ENCODE peak calls at places on chromosomes 12 and 14, in five cellular contexts. One of them, this sample, is unnamed.
A peak's percentile ranks its signal among the peaks of the same experiment; 100 is the strongest.

GRCh38 chr12:95918194-95918993 is 24.0 kb downstream of the CCDC38 start:
- DNase-seq in effector memory CD4-positive, alpha-beta T cell: no peak
- DNase-seq in GM12878: no peak
- DNase-seq in aorta: no peak
- DNase-seq in CD8-positive, alpha-beta T cell: peak; percentile 40
- DNase-seq in this sample: no peak

GRCh38 chr14:87888136-87888999 is 104.6 kb downstream of the GALC start:
- DNase-seq in effector memory CD4-positive, alpha-beta T cell: no peak
- DNase-seq in GM12878: no peak
- DNase-seq in aorta: no peak
- DNase-seq in CD8-positive, alpha-beta T cell: no peak
- DNase-seq in this sample: no peak

GRCh38 chr12:59393506-59393905 is 202.3 kb upstream of the SLC16A7 start:
- DNase-seq in effector memory CD4-positive, alpha-beta T cell: no peak
- DNase-seq in GM12878: no peak
- DNase-seq in aorta: no peak
- DNase-seq in CD8-positive, alpha-beta T cell: no peak
- DNase-seq in this sample: no peak

GRCh38 chr12:105385141-105385540 is 54.6 kb downstream of the C12orf75 start:
- DNase-seq in effector memory CD4-positive, alpha-beta T cell: no peak
- DNase-seq in GM12878: no peak
- DNase-seq in aorta: no peak
- DNase-seq in CD8-positive, alpha-beta T cell: no peak
- DNase-seq in this sample: no peak

GRCh38 chr12:106582661-106583577 is at the start of gene RFX4:
- DNase-seq in effector memory CD4-positive, alpha-beta T cell: no peak
- DNase-seq in GM12878: no peak
- DNase-seq in aorta: no peak
- DNase-seq in CD8-positive, alpha-beta T cell: no peak
- DNase-seq in this sample: peak; percentile 24

GRCh38 chr14:31083781-31084180 is 57.6 kb upstream of the STRN3 start:
- DNase-seq in effector memory CD4-positive, alpha-beta T cell: no peak
- DNase-seq in GM12878: no peak
- DNase-seq in aorta: no peak
- DNase-seq in CD8-positive, alpha-beta T cell: no peak
- DNase-seq in this sample: no peak

GRCh38 chr14:101579372-101580080 is 18.2 kb downstream of the DIO3 start:
- DNase-seq in effector memory CD4-positive, alpha-beta T cell: no peak
- DNase-seq in GM12878: no peak
- DNase-seq in aorta: no peak
- DNase-seq in CD8-positive, alpha-beta T cell: no peak
- DNase-seq in this sample: no peak

GRCh38 chr14:99350751-99351150 is 78.8 kb upstream of the BCL11B start:
- DNase-seq in effector memory CD4-positive, alpha-beta T cell: no peak
- DNase-seq in GM12878: no peak
- DNase-seq in aorta: peak; percentile 41
- DNase-seq in CD8-positive, alpha-beta T cell: no peak
- DNase-seq in this sample: no peak

GRCh38 chr12:77537648-77538047 is 293.0 kb upstream of the NAV3 start:
- DNase-seq in effector memory CD4-positive, alpha-beta T cell: no peak
- DNase-seq in GM12878: no peak
- DNase-seq in aorta: no peak
- DNase-seq in CD8-positive, alpha-beta T cell: no peak
- DNase-seq in this sample: no peak

GRCh38 chr12:2267624-2268477 is 215.1 kb downstream of the CACNA1C start:
- DNase-seq in effector memory CD4-positive, alpha-beta T cell: no peak
- DNase-seq in GM12878: no peak
- DNase-seq in aorta: peak; percentile 91
- DNase-seq in CD8-positive, alpha-beta T cell: no peak
- DNase-seq in this sample: no peak

GRCh38 chr12:111453071-111453989 is 47.6 kb downstream of the SH2B3 start:
- DNase-seq in effector memory CD4-positive, alpha-beta T cell: no peak
- DNase-seq in GM12878: no peak
- DNase-seq in aorta: no peak
- DNase-seq in CD8-positive, alpha-beta T cell: no peak
- DNase-seq in this sample: peak; percentile 26

GRCh38 chr14:92049781-92050180 is 9.9 kb upstream of the TRIP11 start:
- DNase-seq in effector memory CD4-positive, alpha-beta T cell: no peak
- DNase-seq in GM12878: no peak
- DNase-seq in aorta: no peak
- DNase-seq in CD8-positive, alpha-beta T cell: no peak
- DNase-seq in this sample: no peak

GRCh38 chr14:57060276-57060956 is 208.3 kb downstream of the EXOC5 start:
- DNase-seq in effector memory CD4-positive, alpha-beta T cell: no peak
- DNase-seq in GM12878: peak; percentile 52
- DNase-seq in aorta: no peak
- DNase-seq in CD8-positive, alpha-beta T cell: no peak
- DNase-seq in this sample: no peak

GRCh38 chr12:67543371-67543770 is 105.2 kb upstream of the DYRK2 start:
- DNase-seq in effector memory CD4-positive, alpha-beta T cell: no peak
- DNase-seq in GM12878: no peak
- DNase-seq in aorta: no peak
- DNase-seq in CD8-positive, alpha-beta T cell: no peak
- DNase-seq in this sample: no peak

GRCh38 chr14:24632761-24633160 is 1.2 kb downstream of the GZMB start:
- DNase-seq in effector memory CD4-positive, alpha-beta T cell: no peak
- DNase-seq in GM12878: no peak
- DNase-seq in aorta: no peak
- DNase-seq in CD8-positive, alpha-beta T cell: no peak
- DNase-seq in this sample: no peak

GRCh38 chr12:48903982-48904411 is 21.3 kb downstream of the FKBP11 start:
- DNase-seq in effector memory CD4-positive, alpha-beta T cell: peak; percentile 60
- DNase-seq in GM12878: peak; percentile 20
- DNase-seq in aorta: peak; percentile 94
- DNase-seq in CD8-positive, alpha-beta T cell: peak; percentile 87
- DNase-seq in this sample: peak; percentile 4

GRCh38 chr14:76954791-76955190 is 73.7 kb downstream of the IRF2BPL start:
- DNase-seq in effector memory CD4-positive, alpha-beta T cell: no peak
- DNase-seq in GM12878: no peak
- DNase-seq in aorta: no peak
- DNase-seq in CD8-positive, alpha-beta T cell: no peak
- DNase-seq in this sample: no peak

GRCh38 chr14:76956253-76957090 is 72.0 kb downstream of the IRF2BPL start:
- DNase-seq in effector memory CD4-positive, alpha-beta T cell: peak; percentile 93
- DNase-seq in GM12878: no peak
- DNase-seq in aorta: peak; percentile 96
- DNase-seq in CD8-positive, alpha-beta T cell: peak; percentile 85
- DNase-seq in this sample: peak; percentile 91

GRCh38 chr14:76955575-76956252 is 72.8 kb downstream of the IRF2BPL start:
- DNase-seq in effector memory CD4-positive, alpha-beta T cell: peak; percentile 59
- DNase-seq in GM12878: peak; percentile 66
- DNase-seq in aorta: no peak
- DNase-seq in CD8-positive, alpha-beta T cell: peak; percentile 54
- DNase-seq in this sample: no peak

GRCh38 chr14:76953196-76953945 is 75.1 kb downstream of the IRF2BPL start:
- DNase-seq in effector memory CD4-positive, alpha-beta T cell: peak; percentile 8
- DNase-seq in GM12878: no peak
- DNase-seq in aorta: peak; percentile 85
- DNase-seq in CD8-positive, alpha-beta T cell: peak; percentile 55
- DNase-seq in this sample: peak; percentile 14

GRCh38 chr14:76954371-76954770 is 74.1 kb downstream of the IRF2BPL start:
- DNase-seq in effector memory CD4-positive, alpha-beta T cell: no peak
- DNase-seq in GM12878: no peak
- DNase-seq in aorta: no peak
- DNase-seq in CD8-positive, alpha-beta T cell: no peak
- DNase-seq in this sample: no peak
- H3K27ac ChIP-seq in effector memory CD4-positive, alpha-beta T cell: peak overlapping the region; percentile 97
- H3K27ac ChIP-seq in GM12878: peak overlapping the region; percentile 56
- H3K27ac ChIP-seq in aorta: no peak overlapping the region
- H3K27ac ChIP-seq in CD8-positive, alpha-beta T cell: no peak overlapping the region
- H3K27ac ChIP-seq in this sample: no peak overlapping the region

GRCh38 chr12:53676715-53677611 is 1.1 kb upstream of the ATP5MC2 start:
- DNase-seq in effector memory CD4-positive, alpha-beta T cell: no peak
- DNase-seq in GM12878: no peak
- DNase-seq in aorta: peak; percentile 84
- DNase-seq in CD8-positive, alpha-beta T cell: peak; percentile 18
- DNase-seq in this sample: peak; percentile 62

GRCh38 chr12:53674977-53675700 is 744 bp downstream of the ATP5MC2 start:
- DNase-seq in effector memory CD4-positive, alpha-beta T cell: no peak
- DNase-seq in GM12878: no peak
- DNase-seq in aorta: no peak
- DNase-seq in CD8-positive, alpha-beta T cell: no peak
- DNase-seq in this sample: no peak

GRCh38 chr12:53675701-53676607 is at the start of gene ATP5MC2:
- DNase-seq in effector memory CD4-positive, alpha-beta T cell: peak; percentile 95
- DNase-seq in GM12878: peak; percentile 100
- DNase-seq in aorta: peak; percentile 99
- DNase-seq in CD8-positive, alpha-beta T cell: peak; percentile 97
- DNase-seq in this sample: peak; percentile 97

GRCh38 chr12:53683494-53683893 is 7.6 kb upstream of the ATP5MC2 start:
- DNase-seq in effector memory CD4-positive, alpha-beta T cell: no peak
- DNase-seq in GM12878: no peak
- DNase-seq in aorta: no peak
- DNase-seq in CD8-positive, alpha-beta T cell: no peak
- DNase-seq in this sample: no peak

GRCh38 chr12:53677612-53678133 is 1.8 kb upstream of the ATP5MC2 start:
- DNase-seq in effector memory CD4-positive, alpha-beta T cell: no peak
- DNase-seq in GM12878: no peak
- DNase-seq in aorta: no peak
- DNase-seq in CD8-positive, alpha-beta T cell: no peak
- DNase-seq in this sample: peak; percentile 55
- H3K27ac ChIP-seq in effector memory CD4-positive, alpha-beta T cell: no peak overlapping the region
- H3K27ac ChIP-seq in GM12878: no peak overlapping the region
- H3K27ac ChIP-seq in aorta: peak overlapping the region; percentile 99
- H3K27ac ChIP-seq in CD8-positive, alpha-beta T cell: no peak overlapping the region
- H3K27ac ChIP-seq in this sample: peak overlapping the region; percentile 99

DNA sequence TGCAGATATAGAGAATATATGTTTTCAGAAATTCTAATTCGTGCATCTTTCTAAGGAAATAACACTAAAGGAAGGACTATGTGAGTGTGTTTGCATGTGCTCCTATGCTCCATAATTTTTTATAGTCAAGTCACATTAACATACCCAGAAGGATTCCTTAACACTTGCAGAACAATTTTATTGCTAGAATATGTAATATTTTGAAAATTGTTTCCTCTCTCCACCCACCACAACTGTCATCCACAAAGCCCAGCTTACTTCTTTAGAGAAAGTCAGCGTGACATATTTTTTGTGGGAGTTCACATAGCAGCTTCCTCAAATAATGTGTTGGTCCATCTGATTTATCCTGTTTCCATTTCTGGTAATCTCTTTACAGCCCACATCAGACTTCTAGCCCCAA is 604.6 kb upstream of the MGAT4C start:
- DNase-seq in effector memory CD4-positive, alpha-beta T cell: no peak
- DNase-seq in GM12878: no peak
- DNase-seq in aorta: no peak
- DNase-seq in CD8-positive, alpha-beta T cell: no peak
- DNase-seq in this sample: no peak
- H3K27ac ChIP-seq in effector memory CD4-positive, alpha-beta T cell: no peak overlapping the region
- H3K27ac ChIP-seq in GM12878: no peak overlapping the region
- H3K27ac ChIP-seq in aorta: no peak overlapping the region
- H3K27ac ChIP-seq in CD8-positive, alpha-beta T cell: no peak overlapping the region
- H3K27ac ChIP-seq in this sample: no peak overlapping the region

GRCh38 chr12:25828188-25828587 is 130.3 kb upstream of the RASSF8 start:
- DNase-seq in effector memory CD4-positive, alpha-beta T cell: no peak
- DNase-seq in GM12878: no peak
- DNase-seq in aorta: no peak
- DNase-seq in CD8-positive, alpha-beta T cell: no peak
- DNase-seq in this sample: no peak

GRCh38 chr12:25830456-25830855 is 128.0 kb upstream of the RASSF8 start:
- DNase-seq in effector memory CD4-positive, alpha-beta T cell: no peak
- DNase-seq in GM12878: no peak
- DNase-seq in aorta: no peak
- DNase-seq in CD8-positive, alpha-beta T cell: no peak
- DNase-seq in this sample: no peak

GRCh38 chr12:25827747-25828146 is 130.7 kb upstream of the RASSF8 start:
- DNase-seq in effector memory CD4-positive, alpha-beta T cell: no peak
- DNase-seq in GM12878: no peak
- DNase-seq in aorta: no peak
- DNase-seq in CD8-positive, alpha-beta T cell: no peak
- DNase-seq in this sample: no peak

GRCh38 chr12:25827141-25827540 is 131.3 kb upstream of the RASSF8 start:
- DNase-seq in effector memory CD4-positive, alpha-beta T cell: no peak
- DNase-seq in GM12878: no peak
- DNase-seq in aorta: no peak
- DNase-seq in CD8-positive, alpha-beta T cell: no peak
- DNase-seq in this sample: no peak

DNA sequence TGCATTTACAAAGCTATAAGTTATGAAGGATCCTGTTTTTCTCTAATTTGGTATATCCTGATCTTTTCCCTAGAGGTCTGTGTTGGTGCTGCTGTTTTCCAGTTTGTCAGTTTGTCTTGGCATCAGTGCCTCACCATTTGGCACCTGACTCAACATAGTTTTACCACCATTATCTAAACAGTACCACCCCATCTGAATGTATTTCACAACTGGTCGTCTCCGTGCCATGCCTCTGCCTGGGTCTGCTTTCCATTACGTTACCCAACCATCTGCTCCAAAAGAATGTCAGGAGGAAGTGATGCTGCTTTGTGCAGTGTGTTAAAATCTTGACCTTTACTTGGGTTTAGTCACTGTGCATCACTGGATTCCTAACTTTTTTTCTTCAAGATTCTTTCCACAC is 129.3 kb upstream of the RASSF8 start:
- DNase-seq in effector memory CD4-positive, alpha-beta T cell: no peak
- DNase-seq in GM12878: no peak
- DNase-seq in aorta: no peak
- DNase-seq in CD8-positive, alpha-beta T cell: no peak
- DNase-seq in this sample: no peak
- H3K27ac ChIP-seq in effector memory CD4-positive, alpha-beta T cell: no peak overlapping the region
- H3K27ac ChIP-seq in GM12878: no peak overlapping the region
- H3K27ac ChIP-seq in aorta: no peak overlapping the region
- H3K27ac ChIP-seq in CD8-positive, alpha-beta T cell: no peak overlapping the region
- H3K27ac ChIP-seq in this sample: no peak overlapping the region

GRCh38 chr14:29007990-29008389 is 241.4 kb downstream of the FOXG1 start:
- DNase-seq in effector memory CD4-positive, alpha-beta T cell: no peak
- DNase-seq in GM12878: no peak
- DNase-seq in aorta: no peak
- DNase-seq in CD8-positive, alpha-beta T cell: no peak
- DNase-seq in this sample: no peak

GRCh38 chr14:29005647-29006046 is 239.1 kb downstream of the FOXG1 start:
- DNase-seq in effector memory CD4-positive, alpha-beta T cell: no peak
- DNase-seq in GM12878: no peak
- DNase-seq in aorta: no peak
- DNase-seq in CD8-positive, alpha-beta T cell: no peak
- DNase-seq in this sample: no peak
- H3K27ac ChIP-seq in effector memory CD4-positive, alpha-beta T cell: no peak overlapping the region
- H3K27ac ChIP-seq in GM12878: no peak overlapping the region
- H3K27ac ChIP-seq in aorta: no peak overlapping the region
- H3K27ac ChIP-seq in CD8-positive, alpha-beta T cell: no peak overlapping the region
- H3K27ac ChIP-seq in this sample: no peak overlapping the region

GRCh38 chr14:38618514-38618913 is 362.6 kb upstream of the CLEC14A start:
- DNase-seq in effector memory CD4-positive, alpha-beta T cell: no peak
- DNase-seq in GM12878: no peak
- DNase-seq in aorta: no peak
- DNase-seq in CD8-positive, alpha-beta T cell: no peak
- DNase-seq in this sample: no peak

GRCh38 chr14:38611928-38612327 is 356.0 kb upstream of the CLEC14A start:
- DNase-seq in effector memory CD4-positive, alpha-beta T cell: no peak
- DNase-seq in GM12878: no peak
- DNase-seq in aorta: no peak
- DNase-seq in CD8-positive, alpha-beta T cell: no peak
- DNase-seq in this sample: no peak

GRCh38 chr14:38616959-38617358 is 361.1 kb upstream of the CLEC14A start:
- DNase-seq in effector memory CD4-positive, alpha-beta T cell: no peak
- DNase-seq in GM12878: no peak
- DNase-seq in aorta: no peak
- DNase-seq in CD8-positive, alpha-beta T cell: no peak
- DNase-seq in this sample: no peak
- H3K27ac ChIP-seq in effector memory CD4-positive, alpha-beta T cell: no peak overlapping the region
- H3K27ac ChIP-seq in GM12878: no peak overlapping the region
- H3K27ac ChIP-seq in aorta: no peak overlapping the region
- H3K27ac ChIP-seq in CD8-positive, alpha-beta T cell: no peak overlapping the region
- H3K27ac ChIP-seq in this sample: no peak overlapping the region

GRCh38 chr14:50906326-50906725 is 34.5 kb downstream of the ABHD12B start:
- DNase-seq in effector memory CD4-positive, alpha-beta T cell: no peak
- DNase-seq in GM12878: no peak
- DNase-seq in aorta: no peak
- DNase-seq in CD8-positive, alpha-beta T cell: no peak
- DNase-seq in this sample: no peak

GRCh38 chr14:50910495-50911420 is 33.5 kb downstream of the PYGL start:
- DNase-seq in effector memory CD4-positive, alpha-beta T cell: no peak
- DNase-seq in GM12878: no peak
- DNase-seq in aorta: no peak
- DNase-seq in CD8-positive, alpha-beta T cell: no peak
- DNase-seq in this sample: no peak
- H3K27ac ChIP-seq in effector memory CD4-positive, alpha-beta T cell: no peak overlapping the region
- H3K27ac ChIP-seq in GM12878: no peak overlapping the region
- H3K27ac ChIP-seq in aorta: no peak overlapping the region
- H3K27ac ChIP-seq in CD8-positive, alpha-beta T cell: no peak overlapping the region
- H3K27ac ChIP-seq in this sample: no peak overlapping the region

This sample was measured in substantia nigra.